ENCODE peak calls at places on chromosomes 6 and 20, in five cellular contexts. T is HL-60, N is nucleus accumbens, I is PC-9, U is left ventricle myocardium inferior. E is an unnamed sample.

GRCh38 chr6:105370316-105370715 is 32.6 kb downstream of the PREP start:
- DNase-seq in T (no peak), N (no peak), I (no peak), U (no peak), E (no peak)

GRCh38 chr20:20216941-20217340 is 151.0 kb upstream of the INSM1 start:
- DNase-seq in T (no peak), N (no peak), I (no peak), U (no peak), E (no peak)

GRCh38 chr6:11788043-11788442 is 9.4 kb upstream of the ADTRP start:
- DNase-seq in T (no peak), N (no peak), I (no peak), U (no peak), E (no peak)

GRCh38 chr6:109702797-109703196 is 11.7 kb downstream of the FIG4 start:
- DNase-seq in T (no peak), N (no peak), I (no peak), U (no peak), E (no peak)

GRCh38 chr6:108002365-108003221 is 44.6 kb upstream of the SEC63 start:
- DNase-seq in T (no peak), N (peak; percentile 89), I (no peak), U (no peak), E (peak; percentile 94)

GRCh38 chr6:112443666-112444065 is 96.5 kb downstream of the RFPL4B start:
- DNase-seq in T (no peak), N (no peak), I (no peak), U (peak; percentile 76), E (no peak)

GRCh38 chr6:129844118-129844891 is 16.8 kb downstream of the TMEM244 start:
- DNase-seq in T (no peak), N (no peak), I (peak; percentile 42), U (no peak), E (no peak)

GRCh38 chr20:52577696-52578095 is 386.1 kb upstream of the ZFP64 start:
- DNase-seq in T (no peak), N (no peak), I (no peak), U (no peak), E (no peak)

GRCh38 chr20:62358171-62358719 is 8.9 kb downstream of the LAMA5 start:
- DNase-seq in T (no peak), N (no peak), I (peak; percentile 92), U (peak; percentile 43), E (no peak)

GRCh38 chr6:8218861-8219260 is 116.5 kb upstream of the EEF1E1 start:
- DNase-seq in T (no peak), N (no peak), I (no peak), U (no peak), E (no peak)

GRCh38 chr6:132690678-132691077 is 23.2 kb downstream of the VNN1 start:
- DNase-seq in T (no peak), N (no peak), I (no peak), U (no peak), E (no peak)

GRCh38 chr6:169420912-169421543 is 167.4 kb upstream of the THBS2 start:
- DNase-seq in T (no peak), N (no peak), I (peak; percentile 33), U (no peak), E (no peak)